ENCODE peak calls at places on chromosomes 12 and 14, in nine cellular contexts. V, U, D, Y, A, M, K, T and C are unnamed samples.

GRCh38 chr14:102317564-102318248 is 1.8 kb upstream of the ZNF839 start:
- DNase-seq in V (no peak), U (no peak), D (peak), Y (no peak), A (peak), M (no peak), K (peak), T (no peak), C (peak)

GRCh38 chr12:85549658-85550057 is 269.6 kb downstream of the ALX1 start:
- DNase-seq in V (no peak), U (no peak), D (no peak), Y (no peak), A (no peak), M (no peak), K (no peak), T (no peak), C (no peak)

GRCh38 chr12:119296535-119296934 is 38.0 kb upstream of the CCDC60 start:
- DNase-seq in V (no peak), U (no peak), D (no peak), Y (no peak), A (no peak), M (no peak), K (no peak), T (no peak), C (no peak)

GRCh38 chr12:612886-613285 is 50.4 kb downstream of the NINJ2 start:
- DNase-seq in V (no peak), U (no peak), D (no peak), Y (no peak), A (no peak), M (no peak), K (no peak), T (no peak), C (no peak)

GRCh38 chr12:93979189-93979588 is 169.2 kb upstream of the PLXNC1 start:
- DNase-seq in V (peak), U (peak), D (peak), Y (no peak), A (no peak), M (peak), K (peak), T (peak), C (no peak)

GRCh38 chr12:54689984-54690383 is 41.8 kb upstream of the DCD start:
- DNase-seq in V (peak), U (no peak), D (peak), Y (no peak), A (no peak), M (no peak), K (peak), T (no peak), C (no peak)

GRCh38 chr12:71760471-71760870 is 5.8 kb downstream of the RAB21 start:
- DNase-seq in V (no peak), U (no peak), D (no peak), Y (no peak), A (no peak), M (no peak), K (no peak), T (no peak), C (no peak)

GRCh38 chr12:56957229-56958052 is at the start of gene RDH16:
- DNase-seq in V (no peak), U (no peak), D (no peak), Y (no peak), A (no peak), M (no peak), K (no peak), T (no peak), C (no peak)

GRCh38 chr12:98532687-98533304 is 17.4 kb downstream of the TMPO start:
- DNase-seq in V (peak), U (no peak), D (peak), Y (peak), A (peak), M (peak), K (peak), T (peak), C (no peak)

GRCh38 chr12:26636710-26637328 is 196.2 kb downstream of the ITPR2 start:
- DNase-seq in V (peak), U (no peak), D (peak), Y (no peak), A (no peak), M (no peak), K (peak), T (peak), C (no peak)

GRCh38 chr14:76701436-76701835 is 59.8 kb upstream of the VASH1 start:
- DNase-seq in V (no peak), U (no peak), D (no peak), Y (no peak), A (no peak), M (no peak), K (no peak), T (no peak), C (no peak)